ENCODE peak calls at places on chromosomes 11 and 22, in nine cellular contexts. U, F, X, M, O, C, Y, N and V are unnamed samples.

GRCh38 chr11:111402411-111402810 is 23.3 kb upstream of the POU2AF1 start:
- DNase-seq in M (peak), F (no peak), O (no peak), U (no peak), C (no peak), Y (no peak), N (no peak), X (no peak), V (no peak)

GRCh38 chr22:50695421-50696250 is 23.0 kb downstream of the SHANK3 start:
- DNase-seq in Y (no peak), O (no peak), N (peak), X (no peak), F (no peak), C (peak), M (no peak), U (peak), V (no peak)

GRCh38 chr11:61756452-61757212 is 4.2 kb downstream of the MYRF start:
- DNase-seq in M (peak), F (no peak), N (no peak), C (no peak), X (peak), Y (no peak), O (peak), U (no peak), V (peak)

GRCh38 chr22:32407936-32408335 is 4.1 kb downstream of the RTCB start:
- DNase-seq in Y (no peak), N (no peak), O (no peak), C (no peak), M (no peak), X (no peak), U (no peak), F (no peak), V (no peak)

GRCh38 chr11:45692808-45693453 is 27.5 kb upstream of the CHST1 start:
- DNase-seq in U (no peak), M (no peak), N (no peak), C (no peak), F (no peak), X (no peak), O (no peak), Y (no peak), V (no peak)

GRCh38 chr22:36052505-36052941 is 23.9 kb upstream of the RBFOX2 start:
- DNase-seq in U (no peak), C (no peak), O (no peak), M (peak), Y (no peak), F (no peak), N (no peak), X (peak), V (peak)

GRCh38 chr11:70155386-70155785 is 47.7 kb upstream of the FADD start:
- DNase-seq in M (no peak), N (no peak), X (no peak), F (no peak), O (no peak), U (no peak), Y (no peak), C (no peak), V (no peak)

GRCh38 chr11:62713343-62713742 is 5.9 kb downstream of the GNG3 start:
- DNase-seq in X (no peak), Y (no peak), F (no peak), C (no peak), O (no peak), U (no peak), N (no peak), M (peak), V (peak)

DNA sequence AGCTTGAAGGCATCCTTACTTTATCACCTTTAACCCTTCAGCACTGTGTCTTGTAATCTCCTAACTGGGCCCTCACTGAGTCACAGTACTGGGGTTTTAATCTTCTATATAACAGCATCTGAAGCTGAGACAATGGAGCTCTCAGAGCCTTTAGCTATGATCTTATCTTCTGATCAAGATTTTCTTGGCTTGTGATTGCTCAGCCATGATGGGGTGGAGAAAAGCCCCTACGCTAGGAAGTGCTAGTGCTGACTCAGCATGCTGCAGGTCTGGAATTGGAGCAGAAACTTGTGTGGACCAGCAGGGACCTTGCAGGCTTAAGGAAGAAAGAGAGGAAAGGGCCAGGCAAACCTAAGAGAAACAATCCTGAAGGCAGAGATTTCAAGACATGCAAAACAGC is 71.7 kb upstream of the EED start:
- DNase-seq in O (no peak), F (no peak), N (no peak), M (no peak), X (peak), C (no peak), U (no peak), Y (no peak), V (no peak)
- TF ChIP-seq CTCF in O (no peak), F (no peak), N (no peak), M (no peak), X (no peak), C (no peak), U (no peak), Y (no peak), V (no peak)

DNA sequence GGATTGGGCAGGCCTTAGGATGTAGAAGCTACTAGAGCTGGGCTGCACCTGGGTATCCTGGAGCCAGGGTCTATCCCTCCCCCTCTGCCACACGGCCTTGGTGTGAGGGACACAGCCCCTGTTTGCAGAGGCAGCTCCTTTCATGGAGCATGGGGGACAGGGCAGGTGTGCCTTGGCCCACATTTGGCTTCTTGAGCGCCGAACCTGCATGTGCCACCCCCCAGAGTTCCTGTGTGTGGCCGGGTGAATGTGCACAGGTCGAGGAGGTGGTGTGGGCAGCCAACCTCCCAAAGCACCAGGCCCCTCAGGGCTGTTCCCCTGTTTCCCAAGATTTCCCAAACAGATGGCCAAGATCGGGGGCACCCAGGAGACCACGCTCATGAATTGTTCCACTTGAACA is 7.9 kb upstream of the KCNQ1OT1 start:
- DNase-seq in O (no peak), U (no peak), M (no peak), N (peak), C (peak), Y (no peak), X (no peak), F (no peak), V (no peak)
- TF ChIP-seq CTCF in O (no peak), U (no peak), M (no peak), N (no peak), C (no peak), Y (no peak), X (no peak), F (no peak), V (no peak)

DNA sequence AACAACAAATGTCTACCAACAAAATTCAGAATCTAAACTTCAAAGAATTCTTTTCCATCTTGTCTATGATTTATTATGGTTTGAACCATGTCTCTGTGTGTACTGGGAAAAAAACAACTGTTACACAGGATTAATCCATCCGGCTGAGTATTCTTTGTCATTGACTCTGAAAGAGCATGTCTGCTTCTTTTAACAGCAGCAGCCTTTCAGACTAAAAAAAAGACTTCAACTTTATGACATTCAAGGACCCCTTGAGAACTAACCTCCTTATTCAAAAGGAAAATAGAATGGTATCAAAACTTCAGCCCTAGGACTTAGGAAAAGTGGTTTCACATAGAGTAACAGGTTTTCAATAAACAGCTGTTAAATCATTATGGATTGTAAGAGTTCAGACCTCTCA is 79.9 kb downstream of the MRTFA start:
- DNase-seq in M (no peak), F (no peak), O (no peak), Y (no peak), X (no peak), U (no peak), N (no peak), C (no peak), V (no peak)
- TF ChIP-seq CTCF in M (no peak), F (no peak), O (no peak), Y (no peak), X (no peak), U (no peak), N (no peak), C (no peak), V (no peak)

GRCh38 chr11:36115378-36115801 is 171.5 kb downstream of the LDLRAD3 start:
- DNase-seq in O (no peak), M (no peak), N (no peak), F (no peak), U (no peak), C (no peak), X (no peak), Y (no peak), V (no peak)

GRCh38 chr11:36118084-36118483 is 171.1 kb downstream of the COMMD9 start:
- DNase-seq in X (no peak), N (no peak), Y (no peak), O (no peak), C (no peak), M (no peak), U (no peak), F (no peak), V (no peak)

GRCh38 chr11:36119300-36119699 is 169.9 kb downstream of the COMMD9 start:
- DNase-seq in U (no peak), F (no peak), C (no peak), Y (no peak), N (no peak), M (no peak), X (no peak), O (no peak), V (no peak)

GRCh38 chr11:36114095-36114494 is 170.2 kb downstream of the LDLRAD3 start:
- DNase-seq in X (no peak), O (no peak), Y (no peak), F (no peak), U (no peak), M (no peak), N (no peak), C (no peak), V (no peak)

GRCh38 chr11:36116161-36116560 is 172.3 kb downstream of the LDLRAD3 start:
- DNase-seq in F (no peak), U (no peak), Y (no peak), C (no peak), X (no peak), M (no peak), N (no peak), O (no peak), V (no peak)
- TF ChIP-seq CTCF in F (no peak), U (no peak), Y (no peak), C (no peak), X (no peak), M (no peak), N (no peak), O (no peak), V (no peak)

GRCh38 chr11:35153280-35153679 is 14.3 kb downstream of the CD44 start:
- DNase-seq in M (no peak), F (no peak), Y (no peak), O (no peak), N (no peak), C (no peak), U (no peak), X (no peak), V (no peak)
- TF ChIP-seq CTCF in M (no peak), F (no peak), Y (no peak), O (no peak), N (no peak), C (no peak), U (no peak), X (no peak), V (no peak)

DNA sequence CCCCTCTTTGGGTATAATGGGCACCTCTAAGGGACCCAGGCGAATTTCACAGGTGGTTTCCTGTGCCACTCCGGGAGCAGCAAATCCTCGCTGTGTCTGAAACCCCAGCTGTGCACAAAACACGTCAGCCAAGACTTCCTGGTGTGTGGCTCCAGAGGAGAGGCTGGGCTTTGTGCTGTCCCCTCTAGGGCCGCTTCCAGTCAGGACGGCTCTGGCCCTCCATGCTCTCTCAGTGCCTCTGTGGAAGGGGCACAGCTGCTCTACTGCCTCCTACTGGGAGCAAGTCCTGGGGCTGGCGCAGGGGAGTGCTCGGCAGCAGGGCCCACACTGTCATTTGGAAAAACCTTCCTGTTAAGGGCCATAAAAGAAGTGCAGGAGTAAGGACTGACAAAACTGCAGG is 23.7 kb upstream of the ARFGAP3 start:
- DNase-seq in N (no peak), F (no peak), C (no peak), Y (no peak), M (no peak), U (no peak), O (no peak), X (no peak), V (no peak)
- TF ChIP-seq CTCF in N (peak), F (no peak), C (no peak), Y (no peak), M (no peak), U (no peak), O (peak), X (peak), V (no peak)

GRCh38 chr22:22590136-22590891 is 31.2 kb upstream of the PRAME start:
- DNase-seq in Y (no peak), C (no peak), M (no peak), U (no peak), X (no peak), F (no peak), O (no peak), N (no peak), V (no peak)

GRCh38 chr22:22593964-22594656 is 35.0 kb upstream of the PRAME start:
- DNase-seq in X (peak), U (no peak), Y (peak), N (no peak), O (no peak), C (no peak), M (peak), F (no peak), V (peak)

GRCh38 chr22:22593250-22593649 is 34.2 kb upstream of the PRAME start:
- DNase-seq in N (no peak), U (no peak), F (no peak), X (no peak), C (no peak), Y (no peak), M (no peak), O (no peak), V (no peak)

GRCh38 chr22:22588485-22589164 is 29.6 kb upstream of the PRAME start:
- DNase-seq in M (no peak), O (no peak), C (no peak), U (no peak), N (no peak), Y (no peak), X (no peak), F (no peak), V (no peak)

GRCh38 chr22:22591348-22592299 is 32.6 kb upstream of the PRAME start:
- DNase-seq in U (no peak), X (peak), O (no peak), F (no peak), C (no peak), N (no peak), M (no peak), Y (no peak), V (no peak)
- TF ChIP-seq CTCF in U (peak), X (peak), O (no peak), F (no peak), C (no peak), N (no peak), M (no peak), Y (no peak), V (peak)